ENCODE peak calls at places on chromosomes 6 and 20, in four cellular contexts. J, P, I and L are unnamed samples.

GRCh38 chr6:131382646-131383045 is 190.4 kb upstream of the ARG1 start:
- DNase-seq in J (peak), P (no peak), I (no peak), L (no peak)

GRCh38 chr6:80209434-80209833 is 103.0 kb downstream of the BCKDHB start:
- DNase-seq in J (no peak), P (no peak), I (no peak), L (no peak)

GRCh38 chr20:50513169-50514034 is 3.2 kb downstream of the PTPN1 start:
- DNase-seq in J (no peak), P (no peak), I (no peak), L (no peak)

GRCh38 chr6:40308533-40309306 is 278.4 kb downstream of the LRFN2 start:
- DNase-seq in J (peak), P (peak), I (peak), L (peak)

GRCh38 chr20:50491926-50492634 is 18.1 kb upstream of the PTPN1 start:
- DNase-seq in J (no peak), P (no peak), I (no peak), L (no peak)

GRCh38 chr6:16209539-16209938 is 28.8 kb upstream of the GMPR start:
- DNase-seq in J (no peak), P (no peak), I (no peak), L (no peak)

GRCh38 chr6:162882817-162883481 is 155.2 kb downstream of the PACRG start:
- DNase-seq in J (no peak), P (no peak), I (no peak), L (no peak)

GRCh38 chr6:80338201-80338836 is 231.8 kb downstream of the BCKDHB start:
- DNase-seq in J (no peak), P (peak), I (peak), L (no peak)

GRCh38 chr6:91476000-91476399 is 889.1 kb upstream of the MAP3K7 start:
- DNase-seq in J (peak), P (peak), I (no peak), L (no peak)

GRCh38 chr20:44056010-44056698 is 130.8 kb downstream of the JPH2 start:
- DNase-seq in J (no peak), P (no peak), I (no peak), L (no peak)

GRCh38 chr6:25280617-25280990 is 1.4 kb downstream of the CARMIL1 start:
- DNase-seq in J (no peak), P (no peak), I (no peak), L (no peak)

GRCh38 chr6:33781105-33781975 is 7.6 kb downstream of the LEMD2 start:
- DNase-seq in J (no peak), P (no peak), I (peak), L (no peak)

GRCh38 chr6:119127627-119128026 is 49.2 kb upstream of the FAM184A start:
- DNase-seq in J (no peak), P (no peak), I (no peak), L (no peak)

GRCh38 chr20:24163501-24163900 is 174.9 kb upstream of the GGTLC1 start:
- DNase-seq in J (no peak), P (no peak), I (no peak), L (no peak)

GRCh38 chr6:6678185-6678671 is 89.7 kb downstream of the LY86 start:
- DNase-seq in J (peak), P (no peak), I (no peak), L (peak)

GRCh38 chr20:53805895-53806384 is 212.3 kb upstream of the ZNF217 start:
- DNase-seq in J (no peak), P (no peak), I (no peak), L (no peak)

GRCh38 chr6:69948479-69949114 is 82.2 kb downstream of the COL19A1 start:
- DNase-seq in J (no peak), P (no peak), I (no peak), L (no peak)

GRCh38 chr20:63224272-63225081 is 8.5 kb upstream of the YTHDF1 start:
- DNase-seq in J (peak), P (no peak), I (peak), L (peak)

GRCh38 chr20:58473818-58474425 is 41.3 kb downstream of the APCDD1L start:
- DNase-seq in J (no peak), P (no peak), I (no peak), L (no peak)

GRCh38 chr20:4869290-4870193 is 131.8 kb downstream of the SLC23A2 start:
- DNase-seq in J (peak), P (no peak), I (no peak), L (peak)

GRCh38 chr20:16929756-16930155 is 181.6 kb downstream of the OTOR start:
- DNase-seq in J (no peak), P (no peak), I (no peak), L (no peak)

GRCh38 chr6:32685603-32686002 is 19.1 kb upstream of the HLA-DQB1 start:
- DNase-seq in J (no peak), P (no peak), I (no peak), L (no peak)

GRCh38 chr6:160917581-160917980 is 74.0 kb upstream of the MAP3K4 start:
- DNase-seq in J (no peak), P (no peak), I (no peak), L (no peak)

GRCh38 chr6:79694156-79694555 is 63.0 kb downstream of the SH3BGRL2 start:
- DNase-seq in J (no peak), P (no peak), I (no peak), L (no peak)

GRCh38 chr20:36526521-36527011 is 14.8 kb upstream of the MYL9 start:
- DNase-seq in J (no peak), P (no peak), I (no peak), L (no peak)

GRCh38 chr20:21529863-21530262 is 16.0 kb upstream of the NKX2-2 start:
- DNase-seq in J (peak), P (no peak), I (no peak), L (peak)

GRCh38 chr6:31067881-31068737 is 44.3 kb downstream of the C6orf15 start:
- DNase-seq in J (no peak), P (no peak), I (no peak), L (no peak)

GRCh38 chr20:49501917-49502316 is 19.4 kb upstream of the KCNB1 start:
- DNase-seq in J (no peak), P (no peak), I (no peak), L (no peak)

GRCh38 chr6:52352239-52353008 is 9.5 kb upstream of the PAQR8 start:
- DNase-seq in J (peak), P (peak), I (no peak), L (peak)

GRCh38 chr20:42255820-42256219 is 637.6 kb upstream of the CHD6 start:
- DNase-seq in J (no peak), P (no peak), I (no peak), L (no peak)

GRCh38 chr6:163132050-163132750 is 282.3 kb upstream of the QKI start:
- DNase-seq in J (no peak), P (no peak), I (no peak), L (no peak)

GRCh38 chr6:48032156-48032555 is 78.8 kb downstream of the PTCHD4 start:
- DNase-seq in J (no peak), P (no peak), I (no peak), L (no peak)

GRCh38 chr6:4281341-4282293 is 146.2 kb upstream of the ECI2 start:
- DNase-seq in J (peak), P (peak), I (peak), L (peak)

GRCh38 chr6:11130605-11131004 is 19.1 kb upstream of the ERVFRD-1 start:
- DNase-seq in J (no peak), P (no peak), I (no peak), L (no peak)

GRCh38 chr6:42771741-42772100 is 10.1 kb upstream of the BICRAL start:
- DNase-seq in J (no peak), P (no peak), I (no peak), L (no peak)

GRCh38 chr6:7909323-7910276 is 988 bp downstream of the TXNDC5 start:
- DNase-seq in J (peak), P (peak), I (peak), L (peak)

GRCh38 chr6:158002951-158003853 is 21.5 kb downstream of the SYNJ2 start:
- DNase-seq in J (no peak), P (no peak), I (peak), L (no peak)

GRCh38 chr6:121620002-121620740 is 184.7 kb downstream of the GJA1 start:
- DNase-seq in J (no peak), P (no peak), I (no peak), L (no peak)

GRCh38 chr6:85997206-85997605 is 354.5 kb upstream of the SYNCRIP start:
- DNase-seq in J (no peak), P (no peak), I (no peak), L (no peak)

GRCh38 chr6:84119277-84119676 is 85.7 kb downstream of the MRAP2 start:
- DNase-seq in J (no peak), P (no peak), I (no peak), L (no peak)